ENCODE peak calls at places on chromosomes 6 and 20, in six cellular contexts. One of them, this sample, is unnamed.

GRCh38 chr6:126444874-126445273 is 105.0 kb downstream of the CENPW start:
- DNase-seq in pons: no peak
- DNase-seq in WERI-Rb-1: no peak
- DNase-seq in activated gamma-delta T cell: no peak
- DNase-seq in fibroblast of the aortic adventitia: peak
- DNase-seq in activated naive CD4-positive, alpha-beta T cell treated with anti-CD3 and anti-CD28 coated beads for 36 hours: no peak
- DNase-seq in this sample: no peak

GRCh38 chr20:53995949-53996348 is 74.4 kb downstream of the BCAS1 start:
- DNase-seq in pons: peak
- DNase-seq in WERI-Rb-1: no peak
- DNase-seq in activated gamma-delta T cell: no peak
- DNase-seq in fibroblast of the aortic adventitia: no peak
- DNase-seq in activated naive CD4-positive, alpha-beta T cell treated with anti-CD3 and anti-CD28 coated beads for 36 hours: no peak
- DNase-seq in this sample: no peak

GRCh38 chr6:68640506-68640875 is 5.4 kb downstream of the ADGRB3 start:
- DNase-seq in pons: peak
- DNase-seq in WERI-Rb-1: no peak
- DNase-seq in activated gamma-delta T cell: no peak
- DNase-seq in fibroblast of the aortic adventitia: no peak
- DNase-seq in activated naive CD4-positive, alpha-beta T cell treated with anti-CD3 and anti-CD28 coated beads for 36 hours: no peak
- DNase-seq in this sample: no peak

GRCh38 chr6:20269147-20269546 is 56.9 kb upstream of the MBOAT1 start:
- DNase-seq in pons: no peak
- DNase-seq in WERI-Rb-1: no peak
- DNase-seq in activated gamma-delta T cell: no peak
- DNase-seq in fibroblast of the aortic adventitia: no peak
- DNase-seq in activated naive CD4-positive, alpha-beta T cell treated with anti-CD3 and anti-CD28 coated beads for 36 hours: no peak
- DNase-seq in this sample: no peak

GRCh38 chr6:169890901-169891300 is 139.5 kb downstream of the ERMARD start:
- DNase-seq in pons: no peak
- DNase-seq in WERI-Rb-1: no peak
- DNase-seq in activated gamma-delta T cell: no peak
- DNase-seq in fibroblast of the aortic adventitia: no peak
- DNase-seq in activated naive CD4-positive, alpha-beta T cell treated with anti-CD3 and anti-CD28 coated beads for 36 hours: no peak
- DNase-seq in this sample: no peak

GRCh38 chr6:2557181-2557720 is 193.5 kb downstream of the MYLK4 start:
- DNase-seq in pons: no peak
- DNase-seq in WERI-Rb-1: no peak
- DNase-seq in activated gamma-delta T cell: no peak
- DNase-seq in fibroblast of the aortic adventitia: no peak
- DNase-seq in activated naive CD4-positive, alpha-beta T cell treated with anti-CD3 and anti-CD28 coated beads for 36 hours: no peak
- DNase-seq in this sample: no peak

GRCh38 chr20:48571945-48572589 is 255.7 kb downstream of the PREX1 start:
- DNase-seq in pons: no peak
- DNase-seq in WERI-Rb-1: no peak
- DNase-seq in activated gamma-delta T cell: no peak
- DNase-seq in fibroblast of the aortic adventitia: no peak
- DNase-seq in activated naive CD4-positive, alpha-beta T cell treated with anti-CD3 and anti-CD28 coated beads for 36 hours: no peak
- DNase-seq in this sample: no peak

GRCh38 chr6:168120390-168121307 is 41.6 kb upstream of the FRMD1 start:
- DNase-seq in pons: no peak
- DNase-seq in WERI-Rb-1: no peak
- DNase-seq in activated gamma-delta T cell: no peak
- DNase-seq in fibroblast of the aortic adventitia: no peak
- DNase-seq in activated naive CD4-positive, alpha-beta T cell treated with anti-CD3 and anti-CD28 coated beads for 36 hours: no peak
- DNase-seq in this sample: no peak

GRCh38 chr6:140281236-140281635 is 906.8 kb upstream of the CITED2 start:
- DNase-seq in pons: no peak
- DNase-seq in WERI-Rb-1: no peak
- DNase-seq in activated gamma-delta T cell: no peak
- DNase-seq in fibroblast of the aortic adventitia: no peak
- DNase-seq in activated naive CD4-positive, alpha-beta T cell treated with anti-CD3 and anti-CD28 coated beads for 36 hours: no peak
- DNase-seq in this sample: no peak

GRCh38 chr20:63693079-63693974 is 3.1 kb upstream of the TNFRSF6B start:
- DNase-seq in pons: no peak
- DNase-seq in WERI-Rb-1: no peak
- DNase-seq in activated gamma-delta T cell: no peak
- DNase-seq in fibroblast of the aortic adventitia: no peak
- DNase-seq in activated naive CD4-positive, alpha-beta T cell treated with anti-CD3 and anti-CD28 coated beads for 36 hours: no peak
- DNase-seq in this sample: no peak

GRCh38 chr20:63678071-63678470 is 18.4 kb upstream of the TNFRSF6B start:
- DNase-seq in pons: no peak
- DNase-seq in WERI-Rb-1: no peak
- DNase-seq in activated gamma-delta T cell: no peak
- DNase-seq in fibroblast of the aortic adventitia: no peak
- DNase-seq in activated naive CD4-positive, alpha-beta T cell treated with anti-CD3 and anti-CD28 coated beads for 36 hours: no peak
- DNase-seq in this sample: no peak

GRCh38 chr6:24589334-24589733 is 56.7 kb downstream of the KIAA0319 start:
- DNase-seq in pons: no peak
- DNase-seq in WERI-Rb-1: no peak
- DNase-seq in activated gamma-delta T cell: no peak
- DNase-seq in fibroblast of the aortic adventitia: no peak
- DNase-seq in activated naive CD4-positive, alpha-beta T cell treated with anti-CD3 and anti-CD28 coated beads for 36 hours: no peak
- DNase-seq in this sample: no peak

GRCh38 chr20:20150241-20150640 is 97.9 kb downstream of the CFAP61 start:
- DNase-seq in pons: no peak
- DNase-seq in WERI-Rb-1: no peak
- DNase-seq in activated gamma-delta T cell: no peak
- DNase-seq in fibroblast of the aortic adventitia: no peak
- DNase-seq in activated naive CD4-positive, alpha-beta T cell treated with anti-CD3 and anti-CD28 coated beads for 36 hours: no peak
- DNase-seq in this sample: no peak

GRCh38 chr6:67328269-67328668 is 1306.8 kb upstream of the ADGRB3 start:
- DNase-seq in pons: no peak
- DNase-seq in WERI-Rb-1: no peak
- DNase-seq in activated gamma-delta T cell: no peak
- DNase-seq in fibroblast of the aortic adventitia: no peak
- DNase-seq in activated naive CD4-positive, alpha-beta T cell treated with anti-CD3 and anti-CD28 coated beads for 36 hours: no peak
- DNase-seq in this sample: no peak

GRCh38 chr6:56021943-56022342 is 146.6 kb upstream of the BMP5 start:
- DNase-seq in pons: no peak
- DNase-seq in WERI-Rb-1: no peak
- DNase-seq in activated gamma-delta T cell: no peak
- DNase-seq in fibroblast of the aortic adventitia: no peak
- DNase-seq in activated naive CD4-positive, alpha-beta T cell treated with anti-CD3 and anti-CD28 coated beads for 36 hours: no peak
- DNase-seq in this sample: no peak

GRCh38 chr6:97668716-97669115 is 385.7 kb upstream of the MMS22L start:
- DNase-seq in pons: peak
- DNase-seq in WERI-Rb-1: peak
- DNase-seq in activated gamma-delta T cell: no peak
- DNase-seq in fibroblast of the aortic adventitia: no peak
- DNase-seq in activated naive CD4-positive, alpha-beta T cell treated with anti-CD3 and anti-CD28 coated beads for 36 hours: no peak
- DNase-seq in this sample: no peak

GRCh38 chr6:4344317-4344899 is 209.0 kb upstream of the ECI2 start:
- DNase-seq in pons: no peak
- DNase-seq in WERI-Rb-1: no peak
- DNase-seq in activated gamma-delta T cell: no peak
- DNase-seq in fibroblast of the aortic adventitia: no peak
- DNase-seq in activated naive CD4-positive, alpha-beta T cell treated with anti-CD3 and anti-CD28 coated beads for 36 hours: no peak
- DNase-seq in this sample: no peak

GRCh38 chr6:10082385-10082784 is 332.5 kb downstream of the TFAP2A start:
- DNase-seq in pons: peak
- DNase-seq in WERI-Rb-1: no peak
- DNase-seq in activated gamma-delta T cell: no peak
- DNase-seq in fibroblast of the aortic adventitia: no peak
- DNase-seq in activated naive CD4-positive, alpha-beta T cell treated with anti-CD3 and anti-CD28 coated beads for 36 hours: no peak
- DNase-seq in this sample: no peak

GRCh38 chr6:127956260-127956888 is 55.5 kb upstream of the THEMIS start:
- DNase-seq in pons: no peak
- DNase-seq in WERI-Rb-1: no peak
- DNase-seq in activated gamma-delta T cell: no peak
- DNase-seq in fibroblast of the aortic adventitia: no peak
- DNase-seq in activated naive CD4-positive, alpha-beta T cell treated with anti-CD3 and anti-CD28 coated beads for 36 hours: no peak
- DNase-seq in this sample: no peak

GRCh38 chr6:116266803-116267202 is 12.9 kb downstream of the TSPYL1 start:
- DNase-seq in pons: no peak
- DNase-seq in WERI-Rb-1: no peak
- DNase-seq in activated gamma-delta T cell: no peak
- DNase-seq in fibroblast of the aortic adventitia: no peak
- DNase-seq in activated naive CD4-positive, alpha-beta T cell treated with anti-CD3 and anti-CD28 coated beads for 36 hours: no peak
- DNase-seq in this sample: no peak

GRCh38 chr6:17086469-17086868 is 15.4 kb upstream of the STMND1 start:
- DNase-seq in pons: peak
- DNase-seq in WERI-Rb-1: peak
- DNase-seq in activated gamma-delta T cell: no peak
- DNase-seq in fibroblast of the aortic adventitia: peak
- DNase-seq in activated naive CD4-positive, alpha-beta T cell treated with anti-CD3 and anti-CD28 coated beads for 36 hours: peak
- DNase-seq in this sample: no peak

GRCh38 chr20:25038591-25039015 is 19.3 kb downstream of the ACSS1 start:
- DNase-seq in pons: no peak
- DNase-seq in WERI-Rb-1: no peak
- DNase-seq in activated gamma-delta T cell: no peak
- DNase-seq in fibroblast of the aortic adventitia: no peak
- DNase-seq in activated naive CD4-positive, alpha-beta T cell treated with anti-CD3 and anti-CD28 coated beads for 36 hours: no peak
- DNase-seq in this sample: no peak

GRCh38 chr20:44193801-44194200 is 6.8 kb upstream of the JPH2 start:
- DNase-seq in pons: no peak
- DNase-seq in WERI-Rb-1: no peak
- DNase-seq in activated gamma-delta T cell: no peak
- DNase-seq in fibroblast of the aortic adventitia: no peak
- DNase-seq in activated naive CD4-positive, alpha-beta T cell treated with anti-CD3 and anti-CD28 coated beads for 36 hours: no peak
- DNase-seq in this sample: no peak

GRCh38 chr6:33904050-33904827 is 100.4 kb upstream of the MLN start:
- DNase-seq in pons: no peak
- DNase-seq in WERI-Rb-1: peak
- DNase-seq in activated gamma-delta T cell: peak
- DNase-seq in fibroblast of the aortic adventitia: no peak
- DNase-seq in activated naive CD4-positive, alpha-beta T cell treated with anti-CD3 and anti-CD28 coated beads for 36 hours: peak
- DNase-seq in this sample: no peak

GRCh38 chr6:142155895-142156757 is 9.1 kb downstream of the VTA1 start:
- DNase-seq in pons: peak
- DNase-seq in WERI-Rb-1: no peak
- DNase-seq in activated gamma-delta T cell: no peak
- DNase-seq in fibroblast of the aortic adventitia: peak
- DNase-seq in activated naive CD4-positive, alpha-beta T cell treated with anti-CD3 and anti-CD28 coated beads for 36 hours: no peak
- DNase-seq in this sample: no peak

GRCh38 chr6:133645000-133645619 is 243.8 kb upstream of the TCF21 start:
- DNase-seq in pons: no peak
- DNase-seq in WERI-Rb-1: no peak
- DNase-seq in activated gamma-delta T cell: no peak
- DNase-seq in fibroblast of the aortic adventitia: peak
- DNase-seq in activated naive CD4-positive, alpha-beta T cell treated with anti-CD3 and anti-CD28 coated beads for 36 hours: no peak
- DNase-seq in this sample: no peak

GRCh38 chr6:111988926-111989325 is 65.0 kb upstream of the CCN6 start:
- DNase-seq in pons: no peak
- DNase-seq in WERI-Rb-1: no peak
- DNase-seq in activated gamma-delta T cell: no peak
- DNase-seq in fibroblast of the aortic adventitia: no peak
- DNase-seq in activated naive CD4-positive, alpha-beta T cell treated with anti-CD3 and anti-CD28 coated beads for 36 hours: no peak
- DNase-seq in this sample: no peak

GRCh38 chr6:158895661-158896060 is 76.5 kb upstream of the EZR start:
- DNase-seq in pons: no peak
- DNase-seq in WERI-Rb-1: no peak
- DNase-seq in activated gamma-delta T cell: no peak
- DNase-seq in fibroblast of the aortic adventitia: no peak
- DNase-seq in activated naive CD4-positive, alpha-beta T cell treated with anti-CD3 and anti-CD28 coated beads for 36 hours: no peak
- DNase-seq in this sample: no peak

GRCh38 chr6:82555801-82556200 is 192.2 kb downstream of the TPBG start:
- DNase-seq in pons: no peak
- DNase-seq in WERI-Rb-1: no peak
- DNase-seq in activated gamma-delta T cell: no peak
- DNase-seq in fibroblast of the aortic adventitia: peak
- DNase-seq in activated naive CD4-positive, alpha-beta T cell treated with anti-CD3 and anti-CD28 coated beads for 36 hours: no peak
- DNase-seq in this sample: no peak

GRCh38 chr20:50478162-50479036 is 31.8 kb upstream of the PTPN1 start:
- DNase-seq in pons: peak
- DNase-seq in WERI-Rb-1: peak
- DNase-seq in activated gamma-delta T cell: no peak
- DNase-seq in fibroblast of the aortic adventitia: peak
- DNase-seq in activated naive CD4-positive, alpha-beta T cell treated with anti-CD3 and anti-CD28 coated beads for 36 hours: peak
- DNase-seq in this sample: no peak

GRCh38 chr6:46392294-46392693 is 99.0 kb downstream of the RCAN2 start:
- DNase-seq in pons: no peak
- DNase-seq in WERI-Rb-1: no peak
- DNase-seq in activated gamma-delta T cell: no peak
- DNase-seq in fibroblast of the aortic adventitia: no peak
- DNase-seq in activated naive CD4-positive, alpha-beta T cell treated with anti-CD3 and anti-CD28 coated beads for 36 hours: no peak
- DNase-seq in this sample: no peak

GRCh38 chr20:10476319-10476724 is 41.2 kb downstream of the SLX4IP start:
- DNase-seq in pons: peak
- DNase-seq in WERI-Rb-1: no peak
- DNase-seq in activated gamma-delta T cell: no peak
- DNase-seq in fibroblast of the aortic adventitia: peak
- DNase-seq in activated naive CD4-positive, alpha-beta T cell treated with anti-CD3 and anti-CD28 coated beads for 36 hours: peak
- DNase-seq in this sample: no peak

GRCh38 chr20:23672158-23672557 is 16.7 kb downstream of the CST4 start:
- DNase-seq in pons: no peak
- DNase-seq in WERI-Rb-1: no peak
- DNase-seq in activated gamma-delta T cell: no peak
- DNase-seq in fibroblast of the aortic adventitia: no peak
- DNase-seq in activated naive CD4-positive, alpha-beta T cell treated with anti-CD3 and anti-CD28 coated beads for 36 hours: no peak
- DNase-seq in this sample: no peak

This sample was measured in cortex of kidney.